ENCODE peak calls at places on chromosomes 12 and 14, in five cellular contexts. Q, R, N, K and B are unnamed samples.
A peak's percentile ranks its signal among the peaks of the same experiment; 100 is the strongest.

GRCh38 chr14:52314521-52315354 is 626 bp downstream of the PTGER2 start:
- DNase-seq in K (peak; percentile 69), R (no peak), N (peak; percentile 36), Q (peak; percentile 31), B (no peak)

GRCh38 chr12:26116829-26117228 is 8.0 kb downstream of the BHLHE41 start:
- DNase-seq in R (no peak), K (no peak), N (no peak), Q (no peak), B (no peak)

GRCh38 chr12:16189849-16190248 is 87.6 kb downstream of the SLC15A5 start:
- DNase-seq in R (no peak), K (no peak), Q (no peak), N (peak; percentile 73), B (no peak)

GRCh38 chr12:3493225-3494049 is 2.4 kb downstream of the PRMT8 start:
- DNase-seq in R (no peak), N (peak; percentile 78), K (no peak), Q (no peak), B (no peak)

GRCh38 chr12:54200412-54200811 is 11.6 kb upstream of the SMUG1 start:
- DNase-seq in R (no peak), N (no peak), K (no peak), Q (no peak), B (no peak)

GRCh38 chr12:62998454-62998853 is 63.5 kb upstream of the PPM1H start:
- DNase-seq in Q (no peak), R (no peak), K (no peak), N (no peak), B (no peak)

GRCh38 chr12:15336772-15337553 is 14.7 kb downstream of the PTPRO start:
- DNase-seq in N (no peak), R (peak; percentile 32), Q (no peak), K (no peak), B (no peak)

GRCh38 chr12:111826316-111826715 is 15.7 kb upstream of the MAPKAPK5 start:
- DNase-seq in N (no peak), K (no peak), R (no peak), Q (no peak), B (no peak)

GRCh38 chr14:101109981-101110728 is 206.6 kb upstream of the RTL1 start:
- DNase-seq in R (no peak), N (no peak), K (no peak), Q (no peak), B (no peak)

GRCh38 chr14:21711360-21711961 is 37.8 kb upstream of the OR4E1 start:
- DNase-seq in K (no peak), N (peak; percentile 45), R (no peak), Q (no peak), B (no peak)

GRCh38 chr14:26730929-26731618 is 133.2 kb upstream of the NOVA1 start:
- DNase-seq in N (peak; percentile 67), R (no peak), Q (no peak), K (no peak), B (no peak)
- TF ChIP-seq CTCF in N (peak; percentile 75), R (no peak), Q (no peak), K (peak; percentile 14), B (peak; percentile 74)

DNA sequence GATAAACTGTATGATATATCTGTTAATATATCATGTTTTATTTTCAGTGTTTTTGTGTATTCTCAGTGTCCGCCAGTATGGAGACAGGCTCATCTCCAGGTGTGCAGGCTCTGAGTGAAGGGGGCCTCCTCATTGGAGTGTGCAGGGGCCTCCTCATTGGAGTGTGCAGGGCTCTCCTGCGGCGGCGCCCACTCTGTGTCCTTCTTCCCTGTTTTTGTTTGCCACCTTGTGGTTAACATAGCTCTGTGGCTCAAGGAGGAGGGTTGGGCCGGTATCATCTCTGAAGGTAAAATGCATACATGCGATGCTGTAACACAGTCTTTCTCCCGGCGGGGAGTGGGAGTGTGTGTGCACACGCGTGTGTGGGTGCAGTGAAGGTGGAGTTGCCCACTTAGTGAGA is 429.5 kb downstream of the ZFP36L1 start:
- DNase-seq in R (no peak), K (peak; percentile 53), Q (no peak), N (peak; percentile 59), B (no peak)
- TF ChIP-seq CTCF in R (no peak), K (no peak), Q (no peak), N (peak; percentile 46), B (peak; percentile 50)

DNA sequence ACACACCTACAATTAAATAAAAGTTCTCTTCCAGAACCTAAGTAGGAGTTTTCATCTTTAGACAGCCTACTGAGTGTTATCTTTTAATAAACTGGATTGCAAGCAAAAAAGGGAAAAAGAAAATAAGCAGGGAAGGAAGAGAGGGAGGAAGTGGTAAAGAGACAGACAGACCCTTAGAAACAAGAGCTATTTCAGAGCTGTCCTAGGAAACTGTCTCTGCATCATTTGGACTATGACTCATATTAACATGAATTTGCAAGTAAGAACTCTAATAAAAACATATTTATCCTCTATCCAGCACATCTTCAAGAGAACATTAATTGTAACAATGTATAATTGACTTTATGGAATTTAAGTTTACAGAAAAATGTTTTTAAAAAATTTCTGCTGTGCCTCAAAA is 438.8 kb upstream of the USP15 start:
- DNase-seq in Q (no peak), N (no peak), R (no peak), K (no peak), B (no peak)
- TF ChIP-seq CTCF in Q (no peak), N (no peak), R (no peak), K (no peak), B (no peak)

GRCh38 chr12:48978291-48978740 is at the start of gene WNT1:
- DNase-seq in N (peak; percentile 41), Q (no peak), R (no peak), K (no peak), B (no peak)
- TF ChIP-seq CTCF in N (no peak), Q (no peak), R (no peak), K (peak; percentile 31), B (peak; percentile 72)